ENCODE peak calls at places on chromosome 20, in ten cellular contexts. W is choroid plexus epithelial cell, I is prostate gland, O is body of pancreas, M is neural progenitor cell, N is tibial artery, A is cardiac fibroblast, X is heart right ventricle, L is bronchial epithelial cell, B is kidney epithelial cell. Q is an unnamed sample.

GRCh38 chr20:17961600-17961965 is 7.0 kb downstream of the SNX5 start:
- DNase-seq in W (no peak), I (no peak), O (no peak), M (no peak), N (no peak), A (no peak), X (no peak), L (no peak), B (no peak), Q (no peak)

GRCh38 chr20:25540273-25540672 is 45.1 kb downstream of the NINL start:
- DNase-seq in W (no peak), I (no peak), O (peak), M (peak), N (no peak), A (no peak), X (no peak), L (peak), B (no peak), Q (peak)

GRCh38 chr20:25223179-25223661 is 24.7 kb upstream of the PYGB start:
- DNase-seq in W (peak), I (no peak), O (no peak), M (peak), N (no peak), A (peak), X (no peak), L (peak), B (peak), Q (peak)

GRCh38 chr20:5933802-5934436 is 16.4 kb downstream of the TRMT6 start:
- DNase-seq in W (peak), I (no peak), O (peak), M (peak), N (no peak), A (no peak), X (no peak), L (peak), B (no peak), Q (peak)

GRCh38 chr20:5000263-5001173 is 792 bp downstream of the SLC23A2 start:
- DNase-seq in W (no peak), I (peak), O (peak), M (peak), N (peak), A (no peak), X (peak), L (no peak), B (no peak), Q (no peak)

GRCh38 chr20:39069976-39070375 is 107.8 kb downstream of the DHX35 start:
- DNase-seq in W (no peak), I (no peak), O (no peak), M (no peak), N (no peak), A (no peak), X (no peak), L (peak), B (no peak), Q (peak)

GRCh38 chr20:53943522-53944291 is 126.7 kb downstream of the BCAS1 start:
- DNase-seq in W (peak), I (no peak), O (peak), M (no peak), N (no peak), A (peak), X (no peak), L (peak), B (no peak), Q (peak)

GRCh38 chr20:51326241-51326819 is 216.2 kb downstream of the NFATC2 start:
- DNase-seq in W (peak), I (peak), O (peak), M (peak), N (no peak), A (peak), X (no peak), L (peak), B (no peak), Q (peak)

GRCh38 chr20:16541226-16541625 is 32.0 kb downstream of the KIF16B start:
- DNase-seq in W (no peak), I (no peak), O (no peak), M (no peak), N (no peak), A (no peak), X (peak), L (no peak), B (no peak), Q (no peak)

GRCh38 chr20:53706511-53707031 is 112.9 kb upstream of the ZNF217 start:
- DNase-seq in W (peak), I (no peak), O (no peak), M (peak), N (no peak), A (peak), X (no peak), L (no peak), B (no peak), Q (no peak)

GRCh38 chr20:15491564-15491963 is 1081.7 kb downstream of the KIF16B start:
- DNase-seq in W (no peak), I (no peak), O (no peak), M (peak), N (no peak), A (no peak), X (no peak), L (peak), B (no peak), Q (peak)

GRCh38 chr20:38052870-38053269 is 19.3 kb downstream of the RPRD1B start:
- DNase-seq in W (no peak), I (no peak), O (no peak), M (peak), N (no peak), A (no peak), X (no peak), L (no peak), B (no peak), Q (no peak)

GRCh38 chr20:2653511-2654383 is 1.3 kb downstream of the NOP56 start:
- DNase-seq in W (no peak), I (no peak), O (no peak), M (no peak), N (no peak), A (no peak), X (no peak), L (no peak), B (no peak), Q (no peak)

GRCh38 chr20:48384147-48384818 is 443.5 kb downstream of the PREX1 start:
- DNase-seq in W (no peak), I (no peak), O (no peak), M (no peak), N (no peak), A (no peak), X (no peak), L (no peak), B (no peak), Q (no peak)

DNA sequence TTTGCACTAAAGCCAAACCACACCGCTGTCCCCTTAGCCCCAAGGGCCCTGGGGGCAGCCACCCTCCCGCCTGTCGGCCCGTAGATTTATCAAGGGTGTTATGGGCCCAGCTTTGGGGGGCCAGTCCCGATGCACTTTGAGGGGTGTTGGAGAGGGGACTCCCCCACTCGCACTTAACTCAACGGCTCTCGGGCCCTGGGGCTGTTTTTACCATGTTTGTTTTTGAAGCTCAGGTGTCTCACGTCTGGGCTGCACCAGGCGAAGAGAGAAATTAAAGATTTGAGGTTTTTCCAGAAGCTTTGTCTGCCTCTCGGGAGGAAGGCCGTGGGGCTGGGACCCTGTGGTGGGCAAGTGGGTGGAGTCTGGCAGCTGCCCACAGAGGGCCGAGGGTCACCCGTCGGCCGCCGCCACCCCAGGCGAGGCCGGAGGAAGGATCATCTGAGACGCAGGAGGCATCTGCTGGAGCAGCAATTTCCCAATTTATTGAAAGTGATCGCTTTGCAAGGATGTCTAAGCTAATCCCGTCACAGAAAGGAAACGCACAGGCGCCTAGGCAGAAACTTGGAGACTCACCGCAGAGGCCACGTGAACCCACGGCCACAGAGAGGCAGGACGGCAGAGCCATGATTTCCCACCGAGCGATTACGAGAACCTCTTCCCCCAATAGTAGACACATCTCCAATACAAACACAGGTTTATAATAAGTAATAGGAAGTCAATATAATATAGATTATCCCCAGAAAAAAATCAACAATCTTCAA is 3.8 kb downstream of the SLC2A4RG start:
- DNase-seq in W (no peak), I (no peak), O (no peak), M (no peak), N (no peak), A (no peak), X (no peak), L (no peak), B (no peak), Q (no peak)
- TF ChIP-seq CTCF in W (no peak), I (no peak), O (no peak), M (no peak), N (no peak), A (no peak), X (no peak), L (no peak), B (no peak), Q (no peak)

GRCh38 chr20:62653373-62653772 is 11.1 kb downstream of the SLCO4A1 start:
- DNase-seq in W (no peak), I (no peak), O (no peak), M (no peak), N (no peak), A (no peak), X (no peak), L (no peak), B (no peak), Q (no peak)

GRCh38 chr20:62652894-62653305 is 10.6 kb downstream of the SLCO4A1 start:
- DNase-seq in W (no peak), I (no peak), O (no peak), M (no peak), N (no peak), A (no peak), X (no peak), L (no peak), B (no peak), Q (no peak)

GRCh38 chr20:62651285-62652021 is 9.2 kb downstream of the SLCO4A1 start:
- DNase-seq in W (peak), I (peak), O (peak), M (no peak), N (peak), A (peak), X (peak), L (no peak), B (no peak), Q (peak)

GRCh38 chr20:62650551-62651284 is 8.4 kb downstream of the SLCO4A1 start:
- DNase-seq in W (no peak), I (no peak), O (no peak), M (no peak), N (no peak), A (no peak), X (no peak), L (no peak), B (no peak), Q (no peak)

GRCh38 chr20:62652051-62652893 is 10.0 kb downstream of the SLCO4A1 start:
- DNase-seq in W (peak), I (peak), O (peak), M (peak), N (peak), A (peak), X (peak), L (peak), B (peak), Q (peak)
- H3K4me3 ChIP-seq in W (peak), I (peak), O (no peak), M (no peak), N (peak), A (peak), X (peak), L (peak), B (no peak), Q (peak)

DNA sequence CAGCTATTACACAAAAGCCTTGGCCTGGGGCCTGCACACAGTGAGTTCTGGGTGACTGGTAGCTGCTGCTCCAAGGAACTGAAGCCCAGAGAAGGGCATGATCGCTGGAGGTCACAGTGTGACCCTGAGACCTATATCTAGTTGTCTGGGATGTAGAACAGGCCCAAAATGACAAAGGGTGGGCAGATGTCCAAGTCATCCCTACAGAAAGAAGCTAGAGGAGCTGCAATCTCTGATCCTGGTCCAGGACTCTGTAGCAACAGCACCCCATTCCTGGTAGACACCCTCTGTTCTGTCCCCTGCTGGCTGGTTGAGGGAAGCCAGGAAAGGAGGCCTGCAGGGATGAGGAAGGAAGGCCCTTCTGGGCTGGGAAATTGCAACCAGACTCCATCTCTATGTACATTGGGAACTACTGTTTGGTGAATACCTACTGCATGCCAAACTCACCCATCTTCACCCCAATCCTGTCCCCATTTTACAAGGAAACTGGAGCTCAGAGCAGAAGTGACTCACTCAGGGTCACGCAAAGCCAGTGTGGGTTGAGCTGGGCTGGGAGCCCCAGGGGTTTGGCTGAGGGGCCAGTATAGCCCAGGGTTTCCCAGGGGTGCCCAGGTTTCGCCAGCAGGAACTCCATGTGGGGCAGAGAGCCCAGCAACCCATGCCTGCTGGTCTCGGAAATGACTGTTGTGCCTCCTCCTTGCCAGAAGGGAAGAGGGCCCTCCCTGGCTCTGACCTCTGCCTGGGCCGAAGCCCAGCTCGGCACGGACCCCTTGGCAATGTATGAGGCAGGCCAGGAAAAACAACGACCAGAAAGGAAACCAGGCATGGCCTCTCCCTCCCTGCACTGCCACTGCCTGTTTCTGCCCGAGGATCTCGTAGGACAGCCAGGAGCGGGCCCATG is 44.9 kb upstream of the TLDC2 start:
- DNase-seq in W (peak), I (no peak), O (no peak), M (no peak), N (peak), A (peak), X (peak), L (no peak), B (no peak), Q (no peak)
- TF ChIP-seq CTCF in W (peak), I (no peak), O (no peak), M (peak), N (peak), A (peak), X (peak), L (peak), B (no peak), Q (peak)

DNA sequence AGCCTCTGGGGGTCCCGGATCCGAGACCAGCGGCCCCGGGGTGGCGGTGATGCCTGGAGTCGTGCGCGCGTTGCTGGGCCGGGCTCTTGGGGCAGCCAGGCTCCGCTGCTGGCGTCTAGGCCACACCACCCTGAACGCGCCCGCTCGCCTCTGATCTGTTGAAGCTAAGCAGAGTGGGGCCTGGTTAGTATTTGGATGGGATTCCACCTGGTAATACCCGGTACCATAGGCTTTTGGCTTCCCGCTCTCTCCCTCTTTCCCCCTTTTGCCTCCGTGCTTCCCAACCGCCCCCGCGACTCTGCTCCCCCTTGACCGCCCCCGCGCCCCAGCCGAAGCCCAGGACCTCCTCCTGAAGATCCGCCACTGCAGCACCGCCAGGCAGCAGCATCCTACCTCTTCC is 1383.5 kb upstream of the DEFB115 start:
- DNase-seq in W (peak), I (no peak), O (peak), M (peak), N (peak), A (peak), X (peak), L (peak), B (no peak), Q (peak)
- H3K4me3 ChIP-seq in W (peak), I (no peak), O (no peak), M (no peak), N (no peak), A (peak), X (no peak), L (peak), B (peak), Q (no peak)

GRCh38 chr20:32798046-32798985 is 21.4 kb upstream of the MAPRE1 start:
- DNase-seq in W (no peak), I (no peak), O (no peak), M (no peak), N (no peak), A (no peak), X (no peak), L (no peak), B (no peak), Q (no peak)
- TF ChIP-seq CTCF in W (no peak), I (no peak), O (no peak), M (no peak), N (no peak), A (no peak), X (no peak), L (no peak), B (no peak), Q (no peak)